ENCODE peak calls at places on chromosomes 5 and 9, in five cellular contexts. U is M059J; H is stimulated activated CD8-positive, alpha-beta memory T cell treated with anti-CD3 and anti-CD28 coated beads, Interleukin-2, amount 100 ng/mL, for 48 hours; A is hepatocyte; K is NCI-H2081. T is an unnamed sample.

GRCh38 chr9:112332272-112332671 is 1.1 kb downstream of the PTBP3 start:
- DNase-seq in H (no peak), U (no peak), K (no peak), A (no peak), T (no peak)

GRCh38 chr5:133977858-133978257 is 9.4 kb upstream of the C5orf15 start:
- DNase-seq in K (no peak), U (peak), A (no peak), H (no peak), T (no peak)

GRCh38 chr9:134986957-134987356 is 69.2 kb upstream of the FCN1 start:
- DNase-seq in K (no peak), A (no peak), U (no peak), H (no peak), T (no peak)

GRCh38 chr9:17470449-17470848 is 108.4 kb upstream of the SH3GL2 start:
- DNase-seq in U (no peak), A (no peak), K (no peak), H (no peak), T (no peak)

GRCh38 chr5:151745071-151745705 is 13.2 kb downstream of the ATOX1 start:
- DNase-seq in H (peak), K (no peak), A (no peak), U (peak), T (no peak)

GRCh38 chr9:21434202-21435014 is 5.8 kb upstream of the IFNA1 start:
- DNase-seq in K (peak), H (no peak), U (peak), A (peak), T (peak)

GRCh38 chr5:93577807-93578178 is 3.2 kb downstream of the NR2F1-AS1 start:
- DNase-seq in U (no peak), A (no peak), H (no peak), K (no peak), T (no peak)

GRCh38 chr5:120938604-120939003 is 474.5 kb downstream of the PRR16 start:
- DNase-seq in U (no peak), H (no peak), K (peak), A (no peak), T (no peak)

GRCh38 chr5:5721881-5722280 is 299.4 kb downstream of the ICE1 start:
- DNase-seq in A (no peak), U (no peak), K (no peak), H (no peak), T (no peak)